ENCODE peak calls at places on chromosomes 13 and 19, in ten cellular contexts. E is fibroblast of the conjunctiva; Z is neural crest cell; V is AG04450; K is RPMI7951; F is EL; J is colonic mucosa; S is fibroblast of mammary gland; W is tibial nerve; G is stimulated activated CD8-positive, alpha-beta memory T cell treated with anti-CD3 and anti-CD28 coated beads, Interleukin-15, amount 100 ng/mL, for 24 hours. I is an unnamed sample.

GRCh38 chr19:29410974-29411615 is 114.7 kb upstream of the VSTM2B start:
- DNase-seq in V (no peak), G (no peak), Z (no peak), E (no peak), F (no peak), W (no peak), J (no peak), S (no peak), K (no peak), I (no peak)

GRCh38 chr19:13961826-13962737 is 9.8 kb downstream of the DCAF15 start:
- DNase-seq in V (no peak), W (no peak), S (peak), G (no peak), Z (no peak), J (no peak), K (no peak), E (no peak), F (peak), I (no peak)

GRCh38 chr13:21674271-21675009 is 3.6 kb downstream of the FGF9 start:
- DNase-seq in W (no peak), S (no peak), E (no peak), Z (peak), F (no peak), J (peak), V (no peak), G (no peak), K (no peak), I (no peak)

GRCh38 chr13:75508002-75508548 is 26.1 kb upstream of the TBC1D4 start:
- DNase-seq in W (no peak), E (no peak), K (no peak), S (no peak), F (no peak), G (no peak), J (no peak), V (no peak), Z (no peak), I (no peak)

GRCh38 chr19:50432658-50433057 is at the start of gene MYBPC2:
- DNase-seq in G (no peak), J (no peak), Z (no peak), S (no peak), W (no peak), V (no peak), E (no peak), K (no peak), F (no peak), I (no peak)

GRCh38 chr19:11446652-11447301 is 11.3 kb downstream of the PRKCSH start:
- DNase-seq in S (peak), K (no peak), G (no peak), Z (peak), E (no peak), W (no peak), J (peak), V (no peak), F (peak), I (no peak)

GRCh38 chr13:111566567-111566966 is 246.1 kb downstream of the TEX29 start:
- DNase-seq in S (no peak), V (no peak), J (no peak), Z (no peak), E (no peak), W (no peak), F (no peak), K (no peak), G (no peak), I (no peak)

GRCh38 chr13:96428904-96429303 is 339.0 kb downstream of the HS6ST3 start:
- DNase-seq in K (no peak), V (no peak), G (no peak), S (no peak), Z (no peak), E (no peak), J (no peak), F (no peak), W (no peak), I (no peak)

GRCh38 chr13:110520431-110521295 is 40.9 kb downstream of the RAB20 start:
- DNase-seq in K (peak), G (no peak), F (no peak), S (peak), J (peak), V (peak), E (peak), W (peak), Z (no peak), I (peak)

GRCh38 chr13:101393140-101393539 is 23.2 kb downstream of the NALCN start:
- DNase-seq in F (no peak), Z (no peak), V (no peak), S (no peak), K (peak), G (no peak), W (no peak), J (no peak), E (no peak), I (no peak)

GRCh38 chr13:91247768-91248167 is 99.7 kb upstream of the MIR17HG start:
- DNase-seq in Z (no peak), S (peak), F (no peak), V (no peak), W (no peak), G (no peak), E (no peak), K (no peak), J (no peak), I (no peak)

GRCh38 chr13:34308725-34309124 is 490.8 kb downstream of the RFC3 start:
- DNase-seq in S (no peak), W (no peak), V (no peak), Z (no peak), J (no peak), G (no peak), E (no peak), F (peak), K (no peak), I (peak)

GRCh38 chr19:38733493-38734175 is 10.6 kb downstream of the CAPN12 start:
- DNase-seq in F (peak), G (no peak), Z (no peak), E (no peak), S (no peak), K (no peak), J (peak), V (no peak), W (no peak), I (no peak)

GRCh38 chr13:40640202-40640601 is 26.2 kb downstream of the FOXO1 start:
- DNase-seq in V (no peak), E (no peak), Z (no peak), J (no peak), W (no peak), F (no peak), K (no peak), G (no peak), S (no peak), I (no peak)